ENCODE peak calls at places on chromosome 21, in four cellular contexts. R is astrocyte of the cerebellum; W is stimulated activated effector memory CD8-positive, alpha-beta T cell treated with anti-CD3 and anti-CD28 coated beads, Interleukin-12 subunit alpha, Interleukin-12 subunit beta, amount 100 ng/mL, for 72 hours; I is suprapubic skin. L is an unnamed sample.

GRCh38 chr21:36627242-36627641 is 71.7 kb upstream of the SIM2 start:
- DNase-seq in R (no peak), W (no peak), I (no peak), L (no peak)

GRCh38 chr21:16279658-16280581 is 550.1 kb downstream of the USP25 start:
- DNase-seq in R (peak; percentile 78), W (no peak), I (no peak), L (no peak)

GRCh38 chr21:34825101-34825500 is 156.3 kb downstream of the CLIC6 start:
- DNase-seq in R (no peak), W (no peak), I (no peak), L (no peak)

GRCh38 chr21:37072239-37072987 is 458 bp downstream of the PIGP start:
- DNase-seq in R (no peak), W (no peak), I (peak; percentile 86), L (no peak)

GRCh38 chr21:42855937-42856335 is 23.4 kb downstream of the WDR4 start:
- DNase-seq in R (no peak), W (no peak), I (no peak), L (no peak)

GRCh38 chr21:45383111-45383614 is 21.8 kb upstream of the COL18A1 start:
- DNase-seq in R (no peak), W (no peak), I (no peak), L (no peak)

GRCh38 chr21:43348801-43349261 is 78.1 kb downstream of the SIK1 start:
- DNase-seq in R (no peak), W (no peak), I (no peak), L (no peak)

GRCh38 chr21:42540396-42540795 is 26.7 kb downstream of the SLC37A1 start:
- DNase-seq in R (no peak), W (no peak), I (no peak), L (no peak)

GRCh38 chr21:35257413-35257812 is 208.3 kb upstream of the RUNX1 start:
- DNase-seq in R (peak; percentile 90), W (no peak), I (no peak), L (no peak)

GRCh38 chr21:38831526-38832467 is 26.1 kb downstream of the ETS2 start:
- DNase-seq in R (peak; percentile 56), W (no peak), I (no peak), L (no peak)

GRCh38 chr21:34554227-34554626 is 42.2 kb upstream of the KCNE1 start:
- DNase-seq in R (no peak), W (no peak), I (no peak), L (no peak)

GRCh38 chr21:33840771-33841170 is 74.8 kb downstream of the ATP5PO start:
- DNase-seq in R (no peak), W (no peak), I (no peak), L (no peak)

GRCh38 chr21:20739421-20739820 is 258.8 kb upstream of the NCAM2 start:
- DNase-seq in R (no peak), W (no peak), I (no peak), L (peak; percentile 19)

GRCh38 chr21:31914472-31914871 is 41.7 kb downstream of the HUNK start:
- DNase-seq in R (no peak), W (no peak), I (no peak), L (no peak)

GRCh38 chr21:44618504-44618903 is 6.6 kb downstream of the KRTAP10-8 start:
- DNase-seq in R (no peak), W (no peak), I (no peak), L (no peak)

GRCh38 chr21:41597227-41597626 is 89.3 kb upstream of the TMPRSS2 start:
- DNase-seq in R (no peak), W (no peak), I (peak; percentile 12), L (no peak)

GRCh38 chr21:35075546-35075945 is 26.4 kb upstream of the RUNX1 start:
- DNase-seq in R (no peak), W (no peak), I (no peak), L (no peak)

GRCh38 chr21:17818158-17819113 is 720 bp downstream of the C21orf91 start:
- DNase-seq in R (no peak), W (peak; percentile 31), I (no peak), L (peak; percentile 50)

GRCh38 chr21:36147891-36148290 is 8.7 kb upstream of the DOP1B start:
- DNase-seq in R (no peak), W (no peak), I (no peak), L (no peak)

L was measured in endothelial cell.